ENCODE peak calls at places on chromosomes 2 and 18, in four cellular contexts. N, B, C and W are unnamed samples.

GRCh38 chr18:50399582-50399981 is 24.7 kb downstream of the SKA1 start:
- DNase-seq in B (no peak), N (no peak), C (no peak), W (no peak)

GRCh38 chr18:267380-267687 is 513 bp downstream of the THOC1 start:
- DNase-seq in C (no peak), N (no peak), B (peak; percentile 59), W (no peak)

GRCh38 chr2:125037135-125037653 is 1012.1 kb downstream of the CNTNAP5 start:
- DNase-seq in C (no peak), B (no peak), N (no peak), W (no peak)

GRCh38 chr18:49747876-49748275 is 65.5 kb downstream of the ACAA2 start:
- DNase-seq in C (peak; percentile 25), B (peak; percentile 52), N (no peak), W (no peak)

GRCh38 chr18:47968006-47968676 is 37.7 kb upstream of the SMAD2 start:
- DNase-seq in B (peak; percentile 59), N (no peak), C (peak; percentile 30), W (no peak)

GRCh38 chr2:132923787-132924186 is 253.8 kb upstream of the LYPD1 start:
- DNase-seq in N (no peak), C (peak; percentile 17), B (peak; percentile 12), W (no peak)

GRCh38 chr2:222859786-222860726 is 780 bp upstream of the ACSL3 start:
- DNase-seq in N (no peak), C (peak; percentile 76), B (peak; percentile 41), W (no peak)

GRCh38 chr2:191231995-191232394 is 13.2 kb upstream of the MYO1B start:
- DNase-seq in C (peak; percentile 74), B (no peak), N (no peak), W (no peak)

GRCh38 chr2:120499784-120500495 is 154.0 kb downstream of the INHBB start:
- DNase-seq in N (no peak), C (no peak), B (no peak), W (no peak)

GRCh38 chr18:65363911-65364632 is 386.7 kb upstream of the CDH7 start:
- DNase-seq in C (no peak), N (no peak), B (no peak), W (no peak)

GRCh38 chr2:200259577-200259957 is 46.9 kb upstream of the SPATS2L start:
- DNase-seq in C (no peak), B (no peak), N (no peak), W (no peak)

GRCh38 chr2:95552911-95553310 is 38.9 kb upstream of the TRIM43 start:
- DNase-seq in B (peak; percentile 23), C (peak; percentile 41), N (peak; percentile 28), W (no peak)

GRCh38 chr2:240287011-240287410 is 146.6 kb upstream of the OTOS start:
- DNase-seq in B (no peak), C (no peak), N (no peak), W (no peak)

GRCh38 chr2:196341318-196341841 is 170.0 kb upstream of the STK17B start:
- DNase-seq in C (no peak), N (no peak), B (no peak), W (no peak)

GRCh38 chr18:58716046-58716766 is 44.9 kb downstream of the MALT1 start:
- DNase-seq in C (peak; percentile 21), N (no peak), B (no peak), W (peak; percentile 26)

GRCh38 chr2:60852282-60852860 is 29.0 kb upstream of the REL start:
- DNase-seq in C (no peak), B (no peak), N (no peak), W (no peak)

GRCh38 chr2:74704216-74704615 is 50.2 kb downstream of the SEMA4F start:
- DNase-seq in B (no peak), C (no peak), N (no peak), W (no peak)

GRCh38 chr18:32355896-32356295 is 114.8 kb downstream of the GAREM1 start:
- DNase-seq in B (no peak), C (peak; percentile 82), N (no peak), W (no peak)

GRCh38 chr2:204914708-204915107 is 369.4 kb downstream of the PARD3B start:
- DNase-seq in B (no peak), N (no peak), C (no peak), W (no peak)

GRCh38 chr2:219968685-219969345 is 341.4 kb downstream of the SLC4A3 start:
- DNase-seq in C (no peak), B (no peak), N (no peak), W (no peak)

GRCh38 chr18:24078391-24078790 is 60.5 kb upstream of the CABYR start:
- DNase-seq in C (peak; percentile 42), B (no peak), N (no peak), W (no peak)

GRCh38 chr18:24086082-24086481 is 52.8 kb upstream of the CABYR start:
- DNase-seq in N (no peak), C (no peak), B (no peak), W (no peak)

GRCh38 chr18:24089059-24089458 is 49.8 kb upstream of the CABYR start:
- DNase-seq in B (peak; percentile 32), C (no peak), N (no peak), W (no peak)

GRCh38 chr18:24080861-24081260 is 58.0 kb upstream of the CABYR start:
- DNase-seq in N (no peak), B (no peak), C (no peak), W (no peak)

GRCh38 chr18:24083550-24083949 is 55.3 kb upstream of the CABYR start:
- DNase-seq in N (no peak), C (no peak), B (no peak), W (no peak)
- TF ChIP-seq CTCF in N (no peak), C (no peak), B (no peak), W (no peak)

GRCh38 chr2:172211507-172211906 is 108.8 kb upstream of the DLX2 start:
- DNase-seq in B (no peak), N (no peak), C (peak; percentile 69), W (no peak)

GRCh38 chr2:172210599-172210998 is 107.9 kb upstream of the DLX2 start:
- DNase-seq in C (no peak), N (no peak), B (no peak), W (no peak)

GRCh38 chr2:172208881-172209325 is 106.2 kb upstream of the DLX2 start:
- DNase-seq in B (no peak), C (peak; percentile 88), N (no peak), W (no peak)

GRCh38 chr2:172204762-172205161 is 102.1 kb upstream of the DLX2 start:
- DNase-seq in N (no peak), B (no peak), C (no peak), W (no peak)

DNA sequence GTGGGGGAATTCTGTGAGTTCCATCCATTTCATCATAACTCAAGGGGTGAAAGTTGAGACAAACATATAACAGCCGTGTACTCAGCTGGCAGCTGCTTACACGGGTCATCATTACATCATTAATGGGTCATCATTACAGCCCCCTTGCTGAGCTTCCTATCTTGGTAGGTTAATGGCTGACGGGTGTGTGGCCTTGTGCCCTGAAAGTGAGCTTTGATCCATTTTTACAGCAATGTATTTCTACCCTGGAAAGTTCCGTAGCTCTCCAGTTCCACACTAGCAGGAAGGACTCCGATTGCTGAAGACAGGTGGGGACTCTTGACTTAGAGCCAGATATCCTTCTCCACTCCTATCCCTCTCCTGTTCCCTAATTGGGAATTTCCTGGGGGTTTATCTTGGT is 105.2 kb upstream of the DLX2 start:
- DNase-seq in C (peak; percentile 81), N (no peak), B (no peak), W (no peak)
- TF ChIP-seq CTCF in C (no peak), N (no peak), B (no peak), W (no peak)

DNA sequence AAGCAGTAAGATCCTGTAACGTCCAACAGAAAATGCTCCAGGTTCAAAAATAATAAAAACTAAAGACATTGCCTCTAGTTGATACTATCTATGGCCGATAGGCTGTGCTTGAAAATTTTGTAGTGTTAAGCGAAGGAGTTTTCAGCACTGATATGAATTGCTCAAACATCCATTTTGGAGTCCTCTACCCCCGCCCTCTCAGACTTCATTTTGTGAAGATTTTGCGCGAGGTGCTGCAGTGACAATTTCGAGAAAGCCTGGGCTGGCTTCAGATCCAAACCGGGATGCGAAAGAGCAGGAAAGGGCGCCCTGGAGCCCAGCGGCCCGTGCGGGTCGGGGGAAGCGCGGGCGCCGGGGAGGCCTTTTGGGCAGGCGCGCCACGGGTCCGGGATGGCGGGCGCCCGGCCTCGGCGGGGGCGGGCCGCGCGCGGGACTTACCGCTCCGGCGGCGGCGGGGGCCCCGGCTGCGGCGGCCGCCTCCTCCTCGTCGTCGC is 1.8 kb downstream of the SP3 start:
- DNase-seq in C (peak; percentile 86), N (peak; percentile 33), B (peak; percentile 69), W (peak; percentile 58)
- TF ChIP-seq CTCF in C (peak; percentile 46), N (no peak), B (peak; percentile 45), W (no peak)

DNA sequence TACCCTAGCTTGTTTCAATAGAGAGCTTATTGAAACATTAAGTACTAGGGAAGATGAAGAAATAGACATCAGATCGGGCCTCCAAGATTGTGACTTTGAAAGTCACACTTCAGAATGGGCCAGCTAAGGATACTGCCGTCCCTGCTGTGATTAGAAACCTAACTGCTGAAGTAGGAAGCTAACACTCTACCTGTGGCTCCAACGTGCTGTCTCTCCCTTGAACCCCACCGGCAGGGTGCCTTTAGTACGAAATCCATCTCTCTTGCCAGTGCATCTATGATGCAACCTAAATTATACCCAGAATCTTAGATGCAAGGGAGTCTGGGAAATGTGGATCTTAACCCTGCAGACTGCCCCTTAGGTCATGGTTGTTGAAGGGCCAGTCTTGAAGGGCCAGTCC is 78.6 kb downstream of the OXER1 start:
- DNase-seq in B (no peak), C (no peak), N (no peak), W (no peak)
- TF ChIP-seq CTCF in B (no peak), C (no peak), N (no peak), W (no peak)

GRCh38 chr18:7307586-7307985 is 76.7 kb downstream of the LRRC30 start:
- DNase-seq in N (no peak), C (no peak), B (no peak), W (no peak)
- TF ChIP-seq CTCF in N (no peak), C (no peak), B (no peak), W (no peak)

GRCh38 chr2:122531803-122532344 is 776.4 kb downstream of the TSN start:
- DNase-seq in N (no peak), B (no peak), C (no peak), W (no peak)
- TF ChIP-seq CTCF in N (no peak), B (peak; percentile 68), C (peak; percentile 41), W (no peak)

DNA sequence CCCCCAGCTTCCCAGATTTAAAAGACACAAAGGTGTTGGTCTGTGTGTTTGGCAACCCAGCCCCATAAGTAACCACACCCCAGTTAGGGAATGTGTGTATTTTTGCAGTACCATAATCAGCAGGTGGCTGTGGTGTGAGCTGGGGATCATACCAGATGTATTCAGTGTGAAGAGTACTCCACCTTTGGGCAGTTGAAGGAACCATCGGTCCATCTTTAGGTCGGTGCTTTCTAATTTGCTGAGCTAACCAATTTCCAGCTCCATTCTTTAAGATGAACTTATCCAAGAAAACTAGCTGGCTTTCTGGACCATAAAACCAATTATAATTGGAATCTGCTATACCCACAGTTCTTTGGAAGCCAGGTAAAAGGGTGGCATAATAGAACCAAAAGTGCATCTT is 3.2 kb downstream of the DSEL start:
- DNase-seq in N (no peak), C (peak; percentile 73), B (no peak), W (no peak)
- TF ChIP-seq CTCF in N (no peak), C (peak; percentile 59), B (no peak), W (no peak)

DNA sequence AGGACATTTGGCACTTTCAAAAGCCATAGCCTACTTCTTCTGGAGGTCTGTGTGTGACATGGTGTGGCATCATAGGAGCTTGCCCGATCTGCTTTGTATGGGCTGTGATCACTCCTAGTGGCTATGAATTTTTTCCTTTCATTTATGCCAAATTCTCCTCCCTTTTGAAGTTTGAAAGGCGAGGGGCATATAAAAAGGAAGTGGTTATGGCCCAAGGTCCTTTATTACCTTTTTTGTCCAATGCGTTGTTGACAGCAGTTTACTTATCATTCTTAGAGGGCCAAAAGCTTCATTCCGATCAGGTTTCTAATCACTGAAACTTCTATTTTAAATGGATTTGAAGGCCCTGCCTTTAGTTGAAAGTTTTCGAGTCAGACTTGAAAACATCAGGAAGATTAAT is 224.3 kb upstream of the FOSL2 start:
- DNase-seq in B (no peak), N (no peak), C (no peak), W (no peak)
- TF ChIP-seq CTCF in B (no peak), N (no peak), C (peak; percentile 8), W (no peak)